ENCODE peak calls at places on chromosome 2, in five cellular contexts. Q is kidney, Z is renal cortical epithelial cell, U is HEK293T, D is AG08396. M is an unnamed sample.

GRCh38 chr2:237458519-237458918 is 28.5 kb upstream of the MLPH start:
- DNase-seq in Q (no peak), Z (no peak), U (no peak), D (no peak), M (no peak)

GRCh38 chr2:19841918-19842693 is 59.7 kb downstream of the TTC32 start:
- DNase-seq in Q (peak; percentile 7), Z (no peak), U (no peak), D (no peak), M (no peak)

GRCh38 chr2:33469238-33469637 is 7.2 kb upstream of the RASGRP3 start:
- DNase-seq in Q (no peak), Z (no peak), U (no peak), D (no peak), M (no peak)

GRCh38 chr2:70934981-70935380 is 719 bp upstream of the ATP6V1B1 start:
- DNase-seq in Q (no peak), Z (no peak), U (no peak), D (no peak), M (no peak)

GRCh38 chr2:109264595-109265328 is 135.8 kb downstream of the SH3RF3 start:
- DNase-seq in Q (no peak), Z (peak; percentile 59), U (no peak), D (peak; percentile 49), M (no peak)

GRCh38 chr2:28602136-28602660 is 106.3 kb downstream of the PLB1 start:
- DNase-seq in Q (no peak), Z (no peak), U (no peak), D (no peak), M (no peak)

GRCh38 chr2:17373736-17374135 is 144.5 kb downstream of the RAD51AP2 start:
- DNase-seq in Q (no peak), Z (peak; percentile 44), U (no peak), D (peak; percentile 10), M (no peak)

GRCh38 chr2:129256642-129257041 is 722.8 kb upstream of the RAB6C start:
- DNase-seq in Q (no peak), Z (no peak), U (no peak), D (no peak), M (no peak)

GRCh38 chr2:34070196-34070595 is 471.1 kb upstream of the FAM98A start:
- DNase-seq in Q (no peak), Z (no peak), U (no peak), D (no peak), M (no peak)

GRCh38 chr2:184814428-184814827 is 216.1 kb downstream of the ZNF804A start:
- DNase-seq in Q (no peak), Z (no peak), U (no peak), D (no peak), M (no peak)

GRCh38 chr2:238785528-238785860 is 62.4 kb upstream of the TWIST2 start:
- DNase-seq in Q (no peak), Z (no peak), U (no peak), D (no peak), M (no peak)

GRCh38 chr2:186780701-186781316 is 68.2 kb downstream of the ZSWIM2 start:
- DNase-seq in Q (no peak), Z (peak; percentile 45), U (peak; percentile 36), D (no peak), M (peak; percentile 9)

GRCh38 chr2:84846041-84846663 is 34.7 kb downstream of the TRABD2A start:
- DNase-seq in Q (no peak), Z (peak; percentile 26), U (no peak), D (no peak), M (no peak)

GRCh38 chr2:3117650-3118216 is 259.9 kb downstream of the EIPR1 start:
- DNase-seq in Q (peak; percentile 28), Z (no peak), U (no peak), D (no peak), M (no peak)

M was measured in GM13976.